ENCODE peak calls at places on chromosomes 12 and 14, in nine cellular contexts. A is ELF-1, V is sigmoid colon, P is NCI-H2171 treated with DMSO at 0.1 percent for 48 hours, M is ovary, U is AG08395, I is MG63, Z is NCI-H774, O is HT1080. Q is an unnamed sample.

GRCh38 chr12:22272596-22272995 is 61.9 kb downstream of the ST8SIA1 start:
- DNase-seq in U (no peak), V (no peak), A (no peak), O (no peak), M (no peak), Z (no peak), P (no peak), I (peak), Q (no peak)

GRCh38 chr12:29024117-29024516 is 125.0 kb upstream of the FAR2 start:
- DNase-seq in V (no peak), A (no peak), Z (no peak), P (peak), M (no peak), I (no peak), O (no peak), U (peak), Q (no peak)

GRCh38 chr12:55742719-55743130 is at the start of gene GDF11:
- DNase-seq in A (peak), I (peak), U (peak), O (peak), V (peak), Z (peak), M (peak), P (peak), Q (peak)

GRCh38 chr14:93765032-93765626 is 23.2 kb downstream of the PRIMA1 start:
- DNase-seq in Z (peak), O (no peak), I (no peak), A (no peak), P (peak), M (no peak), V (no peak), U (no peak), Q (no peak)

GRCh38 chr12:9667403-9667802 is 2.1 kb upstream of the CLEC2D start:
- DNase-seq in O (no peak), A (no peak), U (no peak), Z (no peak), P (no peak), M (no peak), I (no peak), V (no peak), Q (no peak)

GRCh38 chr14:96053600-96054381 is 14.6 kb downstream of the C14orf132 start:
- DNase-seq in O (peak), P (peak), M (no peak), U (peak), Z (no peak), V (peak), A (no peak), I (peak), Q (no peak)

GRCh38 chr12:18284461-18284860 is 23.1 kb downstream of the PIK3C2G start:
- DNase-seq in U (no peak), A (no peak), P (no peak), V (no peak), I (no peak), O (no peak), M (no peak), Z (no peak), Q (no peak)

GRCh38 chr14:89507926-89508460 is 91.0 kb upstream of the FOXN3 start:
- DNase-seq in V (no peak), O (peak), A (no peak), I (peak), Z (no peak), M (no peak), U (no peak), P (no peak), Q (no peak)

GRCh38 chr12:97977870-97978269 is 515.3 kb downstream of the RMST start:
- DNase-seq in I (no peak), Z (no peak), U (no peak), O (no peak), M (no peak), V (no peak), A (no peak), P (no peak), Q (no peak)

GRCh38 chr12:131808744-131809371 is 19.3 kb upstream of the MMP17 start:
- DNase-seq in A (peak), P (no peak), U (peak), M (no peak), V (no peak), I (no peak), Z (no peak), O (no peak), Q (no peak)

GRCh38 chr14:104968153-104968527 is 10.0 kb downstream of the AHNAK2 start:
- DNase-seq in V (peak), P (peak), I (no peak), O (peak), M (peak), A (peak), U (peak), Z (no peak), Q (no peak)

GRCh38 chr14:45068396-45068795 is 15.5 kb upstream of the PRPF39 start:
- DNase-seq in O (no peak), U (no peak), A (no peak), P (no peak), Z (no peak), M (no peak), I (no peak), V (no peak), Q (no peak)

GRCh38 chr14:100498068-100498467 is 89.1 kb downstream of the BEGAIN start:
- DNase-seq in O (no peak), A (no peak), P (peak), V (no peak), M (no peak), I (no peak), U (no peak), Z (no peak), Q (no peak)

GRCh38 chr12:116048886-116049285 is 228.6 kb downstream of the MED13L start:
- DNase-seq in Z (no peak), P (no peak), U (no peak), M (no peak), I (no peak), V (no peak), O (no peak), A (no peak), Q (no peak)

GRCh38 chr12:23113781-23114180 is 488.8 kb downstream of the ETNK1 start:
- DNase-seq in V (no peak), M (no peak), A (peak), P (no peak), O (peak), U (no peak), I (no peak), Z (no peak), Q (no peak)

GRCh38 chr12:110717037-110717436 is 25.7 kb downstream of the PPP1CC start:
- DNase-seq in V (no peak), U (no peak), Z (no peak), A (no peak), P (no peak), M (no peak), O (no peak), I (no peak), Q (no peak)

GRCh38 chr12:120462099-120462640 is 7.4 kb downstream of the SRSF9 start:
- DNase-seq in I (no peak), O (no peak), M (no peak), U (no peak), Z (no peak), V (no peak), P (no peak), A (no peak), Q (no peak)

GRCh38 chr14:39762576-39763401 is 330.6 kb upstream of the FBXO33 start:
- DNase-seq in O (peak), M (no peak), P (no peak), A (peak), I (no peak), Z (no peak), V (no peak), U (no peak), Q (no peak)

GRCh38 chr14:28756896-28757570 is 9.6 kb upstream of the FOXG1 start:
- DNase-seq in Z (no peak), I (peak), P (no peak), O (no peak), U (peak), M (no peak), V (no peak), A (peak), Q (no peak)

GRCh38 chr12:130026608-130027176 is 122.9 kb upstream of the TMEM132D start:
- DNase-seq in M (no peak), U (no peak), I (peak), Z (peak), V (no peak), O (peak), A (peak), P (peak), Q (peak)

GRCh38 chr14:79493081-79493652 is 718.1 kb downstream of the DIO2 start:
- DNase-seq in V (no peak), P (no peak), M (no peak), Z (no peak), O (no peak), U (no peak), I (no peak), A (no peak), Q (no peak)

GRCh38 chr12:105212431-105212830 is 23.5 kb downstream of the APPL2 start:
- DNase-seq in A (no peak), O (peak), V (no peak), Z (no peak), P (no peak), M (no peak), U (peak), I (peak), Q (no peak)

GRCh38 chr12:133120385-133121191 is 9.5 kb downstream of the ZNF891 start:
- DNase-seq in O (no peak), U (no peak), I (no peak), M (no peak), Z (no peak), V (no peak), A (no peak), P (no peak), Q (no peak)

GRCh38 chr14:75450381-75451276 is 22.8 kb downstream of the JDP2 start:
- DNase-seq in A (no peak), M (peak), I (peak), O (peak), Z (peak), U (no peak), P (no peak), V (peak), Q (no peak)

GRCh38 chr12:124637586-124637985 is 70.2 kb upstream of the NCOR2 start:
- DNase-seq in I (no peak), P (no peak), Z (no peak), V (no peak), M (no peak), A (peak), U (no peak), O (no peak), Q (no peak)

GRCh38 chr12:58030566-58031279 is 89.4 kb downstream of the ATP23 start:
- DNase-seq in P (no peak), U (peak), A (no peak), V (no peak), O (peak), I (peak), M (no peak), Z (no peak), Q (no peak)

GRCh38 chr12:1630827-1631591 is 2.0 kb downstream of the WNT5B start:
- DNase-seq in I (peak), U (peak), V (no peak), M (peak), O (no peak), Z (no peak), P (no peak), A (peak), Q (no peak)

GRCh38 chr14:90924618-90925345 is 108.6 kb upstream of the TTC7B start:
- DNase-seq in M (no peak), Z (no peak), O (no peak), I (no peak), A (no peak), P (no peak), U (no peak), V (no peak), Q (no peak)

GRCh38 chr12:77861317-77861716 is 30.6 kb downstream of the NAV3 start:
- DNase-seq in M (no peak), A (no peak), I (no peak), P (peak), Z (no peak), U (no peak), V (no peak), O (no peak), Q (no peak)

GRCh38 chr12:58504539-58504938 is 415.8 kb downstream of the LRIG3 start:
- DNase-seq in Z (peak), M (no peak), V (no peak), I (peak), P (peak), A (no peak), U (peak), O (peak), Q (no peak)

GRCh38 chr12:132631357-132632065 is 12.9 kb downstream of the P2RX2 start:
- DNase-seq in Z (no peak), M (no peak), U (no peak), V (peak), O (no peak), A (no peak), P (no peak), I (no peak), Q (no peak)

GRCh38 chr14:105019861-105020814 is 745 bp downstream of the CDCA4 start:
- DNase-seq in O (no peak), U (peak), P (peak), Z (peak), A (peak), V (no peak), I (no peak), M (peak), Q (no peak)

GRCh38 chr14:47678993-47679392 is 3.6 kb upstream of the MDGA2 start:
- DNase-seq in I (no peak), M (no peak), V (no peak), Z (no peak), O (no peak), U (no peak), A (no peak), P (no peak), Q (no peak)

GRCh38 chr12:30440826-30441602 is 254.7 kb downstream of the IPO8 start:
- DNase-seq in V (no peak), U (peak), O (no peak), M (no peak), I (peak), P (peak), Z (no peak), A (peak), Q (no peak)

GRCh38 chr12:89453579-89453978 is 71.0 kb downstream of the GALNT4 start:
- DNase-seq in A (no peak), V (no peak), U (peak), O (no peak), I (no peak), M (no peak), P (no peak), Z (no peak), Q (no peak)

GRCh38 chr14:92254786-92255185 is 68.2 kb upstream of the SLC24A4 start:
- DNase-seq in I (peak), M (peak), U (peak), Z (no peak), P (no peak), A (peak), V (peak), O (no peak), Q (no peak)

GRCh38 chr12:41514050-41514449 is 325.9 kb downstream of the PDZRN4 start:
- DNase-seq in P (no peak), V (no peak), A (no peak), O (no peak), I (no peak), U (no peak), Z (peak), M (no peak), Q (no peak)

GRCh38 chr12:53838978-53839377 is 87.2 kb upstream of the CISTR start:
- DNase-seq in V (no peak), Z (no peak), A (no peak), P (no peak), I (no peak), M (no peak), U (no peak), O (no peak), Q (no peak)

GRCh38 chr14:28382460-28383220 is 383.9 kb upstream of the FOXG1 start:
- DNase-seq in P (no peak), V (no peak), O (peak), Z (no peak), A (no peak), U (no peak), M (no peak), I (no peak), Q (no peak)

GRCh38 chr12:65121956-65122469 is 908 bp upstream of the WIF1 start:
- DNase-seq in O (no peak), A (no peak), P (no peak), Z (no peak), M (no peak), I (no peak), U (no peak), V (no peak), Q (no peak)